ENCODE peak calls at places on chromosomes 2 and 18, in five cellular contexts. P is cardiac muscle cell, A is K562, I is H7, Z is OCI-LY7. E is an unnamed sample.

GRCh38 chr2:128988326-128988725 is 669.7 kb upstream of the HS6ST1 start:
- DNase-seq in P (no peak), A (no peak), I (no peak), Z (no peak), E (no peak)

GRCh38 chr2:24894750-24895149 is 25.3 kb downstream of the ADCY3 start:
- DNase-seq in P (no peak), A (no peak), I (no peak), Z (no peak), E (no peak)

GRCh38 chr2:20599001-20599600 is 51.8 kb downstream of the HS1BP3 start:
- DNase-seq in P (no peak), A (no peak), I (no peak), Z (no peak), E (peak; percentile 82)

GRCh38 chr2:229231885-229232284 is 39.2 kb downstream of the PID1 start:
- DNase-seq in P (no peak), A (no peak), I (no peak), Z (no peak), E (no peak)

GRCh38 chr2:151766421-151767153 is 32.3 kb upstream of the NEB start:
- DNase-seq in P (no peak), A (peak; percentile 82), I (no peak), Z (peak; percentile 58), E (no peak)

GRCh38 chr18:31093880-31094279 is 8.3 kb downstream of the DSC2 start:
- DNase-seq in P (no peak), A (no peak), I (no peak), Z (no peak), E (no peak)

GRCh38 chr2:12676771-12677170 is 40.0 kb upstream of the TRIB2 start:
- DNase-seq in P (no peak), A (no peak), I (no peak), Z (no peak), E (no peak)

GRCh38 chr2:152587187-152587947 is 129.9 kb downstream of the PRPF40A start:
- DNase-seq in P (no peak), A (no peak), I (no peak), Z (no peak), E (no peak)

GRCh38 chr2:9638532-9638931 is 7.7 kb upstream of the YWHAQ start:
- DNase-seq in P (peak; percentile 95), A (peak; percentile 90), I (no peak), Z (no peak), E (peak; percentile 84)

GRCh38 chr18:51716277-51716676 is 518.8 kb upstream of the MEX3C start:
- DNase-seq in P (no peak), A (no peak), I (no peak), Z (peak; percentile 34), E (no peak)

GRCh38 chr18:75208055-75208835 is 694 bp downstream of the PTGR3 start:
- DNase-seq in P (peak; percentile 67), A (peak; percentile 63), I (peak; percentile 74), Z (peak; percentile 4), E (peak; percentile 58)

GRCh38 chr2:133477614-133477990 is 90.7 kb downstream of the NCKAP5 start:
- DNase-seq in P (no peak), A (no peak), I (no peak), Z (no peak), E (no peak)

GRCh38 chr2:42132066-42132965 is 36.8 kb upstream of the EML4 start:
- DNase-seq in P (peak; percentile 80), A (no peak), I (no peak), Z (no peak), E (no peak)

GRCh38 chr2:60003076-60003475 is 550.4 kb downstream of the BCL11A start:
- DNase-seq in P (no peak), A (no peak), I (no peak), Z (no peak), E (no peak)

GRCh38 chr2:168661404-168661869 is 141.0 kb upstream of the NOSTRIN start:
- DNase-seq in P (no peak), A (no peak), I (peak; percentile 46), Z (no peak), E (no peak)

GRCh38 chr2:59932341-59932740 is 621.1 kb downstream of the BCL11A start:
- DNase-seq in P (no peak), A (peak; percentile 2), I (peak; percentile 2), Z (peak; percentile 30), E (no peak)

GRCh38 chr18:43563780-43564179 is 286.5 kb upstream of the SYT4 start:
- DNase-seq in P (peak; percentile 63), A (no peak), I (peak; percentile 30), Z (peak; percentile 1), E (no peak)

GRCh38 chr2:182642328-182642727 is 73.7 kb upstream of the DNAJC10 start:
- DNase-seq in P (peak; percentile 61), A (peak; percentile 50), I (peak; percentile 31), Z (peak; percentile 55), E (peak; percentile 40)

GRCh38 chr2:225002656-225003045 is 39.6 kb downstream of the DOCK10 start:
- DNase-seq in P (no peak), A (no peak), I (no peak), Z (peak; percentile 91), E (no peak)

GRCh38 chr2:221385716-221386115 is 186.4 kb downstream of the EPHA4 start:
- DNase-seq in P (no peak), A (no peak), I (no peak), Z (no peak), E (no peak)

GRCh38 chr2:113799375-113799774 is 42.9 kb upstream of the SLC35F5 start:
- DNase-seq in P (no peak), A (no peak), I (no peak), Z (peak; percentile 16), E (no peak)

GRCh38 chr2:65436825-65437221 is 4.4 kb upstream of the SPRED2 start:
- DNase-seq in P (no peak), A (peak; percentile 66), I (peak; percentile 51), Z (peak; percentile 69), E (no peak)

GRCh38 chr2:157875720-157876065 is 437 bp downstream of the ACVR1 start:
- DNase-seq in P (no peak), A (peak; percentile 76), I (peak; percentile 85), Z (no peak), E (peak; percentile 67)

GRCh38 chr2:30710461-30710860 is 96.8 kb downstream of the CAPN13 start:
- DNase-seq in P (no peak), A (no peak), I (no peak), Z (no peak), E (no peak)

GRCh38 chr2:71655498-71655897 is 202.1 kb downstream of the DYSF start:
- DNase-seq in P (no peak), A (no peak), I (no peak), Z (no peak), E (no peak)

GRCh38 chr2:38682008-38682575 is 16.2 kb downstream of the GALM start:
- DNase-seq in P (no peak), A (no peak), I (no peak), Z (no peak), E (no peak)

GRCh38 chr2:176293334-176293733 is 24.1 kb downstream of the MTX2 start:
- DNase-seq in P (no peak), A (no peak), I (no peak), Z (no peak), E (no peak)

GRCh38 chr18:30106356-30106755 is 936.2 kb downstream of the DSC3 start:
- DNase-seq in P (no peak), A (no peak), I (no peak), Z (no peak), E (no peak)

GRCh38 chr2:232342635-232343565 is 35.7 kb upstream of the ALPP start:
- DNase-seq in P (no peak), A (no peak), I (no peak), Z (no peak), E (no peak)

GRCh38 chr18:45111507-45111858 is 430.8 kb downstream of the SETBP1 start:
- DNase-seq in P (no peak), A (no peak), I (no peak), Z (no peak), E (no peak)

GRCh38 chr18:44819944-44820510 is 139.3 kb downstream of the SETBP1 start:
- DNase-seq in P (no peak), A (no peak), I (peak; percentile 32), Z (no peak), E (peak; percentile 55)

GRCh38 chr18:49011291-49011746 is 60.6 kb upstream of the SMAD7 start:
- DNase-seq in P (no peak), A (no peak), I (peak; percentile 59), Z (no peak), E (no peak)

GRCh38 chr2:106566050-106566449 is 78.9 kb downstream of the CD8B2 start:
- DNase-seq in P (no peak), A (no peak), I (no peak), Z (no peak), E (no peak)

GRCh38 chr2:1653137-1653789 is 91.1 kb downstream of the PXDN start:
- DNase-seq in P (peak; percentile 96), A (no peak), I (no peak), Z (no peak), E (peak; percentile 57)
- H3K36me3 ChIP-seq in P (peaks cover 7% of the 10 kb centered on the region), A (no peaks in the 10 kb centered on the region), I (peaks cover 13% of the 10 kb centered on the region), Z (no peaks in the 10 kb centered on the region), E (peaks cover 19% of the 10 kb centered on the region)

GRCh38 chr2:105272176-105272575 is 30.6 kb downstream of the GPR45 start:
- DNase-seq in P (no peak), A (no peak), I (no peak), Z (no peak), E (no peak)

GRCh38 chr2:105271393-105272045 is 30.0 kb downstream of the GPR45 start:
- DNase-seq in P (no peak), A (no peak), I (no peak), Z (no peak), E (no peak)

GRCh38 chr2:105274046-105274445 is 32.5 kb downstream of the GPR45 start:
- DNase-seq in P (peak; percentile 78), A (no peak), I (no peak), Z (no peak), E (no peak)

DNA sequence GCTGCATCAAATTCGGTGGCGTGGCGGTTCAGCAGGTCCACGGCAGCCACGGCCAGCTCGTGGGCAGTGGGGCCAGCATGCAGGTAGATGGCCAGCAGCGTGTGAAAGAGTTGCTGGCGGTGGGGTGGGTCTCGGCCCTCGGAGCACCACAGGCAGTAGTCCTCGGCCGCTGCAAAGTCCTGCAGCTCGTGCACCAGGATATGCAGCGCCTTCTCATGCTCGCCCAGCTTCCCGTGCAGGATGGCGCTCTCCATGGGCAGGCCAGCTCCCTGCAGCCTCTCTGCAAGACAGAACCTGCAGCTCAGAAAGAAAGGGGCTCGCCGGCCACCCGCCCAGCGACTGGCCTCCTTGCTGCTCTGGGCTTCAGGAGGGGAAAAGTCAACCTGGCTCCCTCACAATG is 27.9 kb downstream of the GPR45 start:
- DNase-seq in P (no peak), A (no peak), I (no peak), Z (no peak), E (no peak)
- H3K36me3 ChIP-seq in P (peaks cover 26% of the 10 kb centered on the region), A (peaks cover 86% of the 10 kb centered on the region), I (peaks cover 12% of the 10 kb centered on the region), Z (peaks cover 91% of the 10 kb centered on the region), E (peaks cover 96% of the 10 kb centered on the region)

GRCh38 chr2:208252766-208253492 is 1.9 kb downstream of the IDH1 start:
- DNase-seq in P (peak; percentile 18), A (peak; percentile 50), I (no peak), Z (no peak), E (no peak)
- H3K36me3 ChIP-seq in P (peaks cover 23% of the 10 kb centered on the region), A (peaks cover 59% of the 10 kb centered on the region), I (peaks cover 25% of the 10 kb centered on the region), Z (peaks cover 57% of the 10 kb centered on the region), E (peaks cover 44% of the 10 kb centered on the region)

GRCh38 chr2:27070653-27071276 is 689 bp downstream of the OST4 start:
- DNase-seq in P (no peak), A (no peak), I (no peak), Z (no peak), E (no peak)
- H3K36me3 ChIP-seq in P (peaks cover 17% of the 10 kb centered on the region), A (peaks cover 41% of the 10 kb centered on the region), I (peaks cover 18% of the 10 kb centered on the region), Z (peaks cover 45% of the 10 kb centered on the region), E (peaks cover 29% of the 10 kb centered on the region)

E was measured in left ventricle myocardium inferior.